ENCODE peak calls at places on chromosomes 6 and 20, in seven cellular contexts. B is HS-5; N is trophoblast cell; Q is activated CD4-positive, alpha-beta memory T cell treated with anti-CD3 and anti-CD28 coated beads, Interleukin-2, amount 10 ng/mL, durations not matched to agents 7 days and 5 days; D is head of caudate nucleus; C is BJ; W is effector CD4-positive, alpha-beta T cell. P is an unnamed sample.

GRCh38 chr6:82397962-82398692 is 34.5 kb downstream of the TPBG start:
- DNase-seq in D (no peak), W (no peak), Q (no peak), C (no peak), N (peak), B (peak), P (no peak)

GRCh38 chr6:82013561-82014275 is 233.8 kb downstream of the IBTK start:
- DNase-seq in Q (no peak), B (peak), W (no peak), C (no peak), N (peak), D (no peak), P (no peak)

GRCh38 chr20:62606551-62607201 is 35.6 kb upstream of the SLCO4A1 start:
- DNase-seq in W (no peak), D (no peak), C (no peak), B (no peak), Q (no peak), N (peak), P (no peak)

GRCh38 chr20:51363378-51363777 is 179.1 kb downstream of the NFATC2 start:
- DNase-seq in D (no peak), C (no peak), Q (no peak), W (no peak), N (no peak), B (no peak), P (no peak)

GRCh38 chr6:133945158-133945557 is 7.9 kb upstream of the TBPL1 start:
- DNase-seq in C (no peak), B (peak), W (no peak), N (peak), Q (no peak), D (no peak), P (no peak)

GRCh38 chr6:27188885-27189418 is 58.5 kb upstream of the PRSS16 start:
- DNase-seq in Q (peak), N (peak), D (peak), B (peak), W (peak), C (peak), P (peak)

GRCh38 chr20:51854912-51855311 is 52.6 kb upstream of the SALL4 start:
- DNase-seq in C (no peak), B (no peak), W (no peak), N (no peak), D (no peak), Q (no peak), P (no peak)

GRCh38 chr6:5034328-5034727 is 30.5 kb upstream of the RPP40 start:
- DNase-seq in W (no peak), C (no peak), D (no peak), B (no peak), N (no peak), Q (no peak), P (no peak)

GRCh38 chr6:27059621-27060425 is 187.7 kb upstream of the PRSS16 start:
- DNase-seq in N (no peak), D (no peak), B (no peak), C (no peak), Q (no peak), W (no peak), P (no peak)

GRCh38 chr6:23659125-23659524 is 466.9 kb upstream of the NRSN1 start:
- DNase-seq in Q (no peak), N (peak), B (no peak), W (no peak), D (peak), C (no peak), P (no peak)

GRCh38 chr20:31863296-31864085 is 6.8 kb downstream of the DUSP15 start:
- DNase-seq in Q (no peak), B (no peak), N (no peak), W (no peak), D (no peak), C (no peak), P (no peak)

GRCh38 chr6:154868143-154868594 is 126.9 kb upstream of the TIAM2 start:
- DNase-seq in Q (no peak), D (no peak), B (no peak), W (no peak), N (peak), C (peak), P (peak)

GRCh38 chr6:113719545-113719944 is 137.6 kb upstream of the MARCKS start:
- DNase-seq in D (no peak), W (no peak), B (peak), C (no peak), N (peak), Q (no peak), P (no peak)

P was measured in naive thymus-derived CD4-positive, alpha-beta T cell.